ENCODE peak calls at places on chromosomes 7 and 10, in seven cellular contexts. K is PC-3; Q is testis; U is lower lobe of right lung; O is CD8-positive, alpha-beta memory T cell; M is neural progenitor cell; L is spleen. N is an unnamed sample.

GRCh38 chr10:21751341-21752310 is 217.6 kb downstream of the MLLT10 start:
- DNase-seq in U (no peak), Q (no peak), K (peak; percentile 70), M (no peak), O (no peak), L (no peak), N (peak; percentile 48)

GRCh38 chr7:25851332-25852248 is 300.4 kb upstream of the NFE2L3 start:
- DNase-seq in Q (peak; percentile 93), O (peak; percentile 62), K (peak; percentile 89), U (peak; percentile 78), L (peak; percentile 87), M (peak; percentile 91), N (peak; percentile 85)

GRCh38 chr10:17673517-17674051 is 29.6 kb downstream of the STAM start:
- DNase-seq in U (no peak), Q (no peak), M (peak; percentile 61), K (peak; percentile 84), L (no peak), O (no peak), N (no peak)

GRCh38 chr7:153910604-153911003 is 141.6 kb upstream of the DPP6 start:
- DNase-seq in Q (no peak), M (no peak), U (no peak), K (no peak), O (no peak), L (no peak), N (no peak)

GRCh38 chr7:111343017-111343416 is 219.3 kb downstream of the IMMP2L start:
- DNase-seq in O (no peak), L (no peak), U (no peak), Q (no peak), M (no peak), K (no peak), N (no peak)

GRCh38 chr10:95437669-95438068 is 123.5 kb downstream of the SORBS1 start:
- DNase-seq in M (no peak), K (no peak), O (no peak), L (no peak), U (no peak), Q (no peak), N (no peak)

GRCh38 chr10:43681226-43681625 is 32.5 kb upstream of the ZNF32 start:
- DNase-seq in O (no peak), L (no peak), K (no peak), U (no peak), M (no peak), Q (no peak), N (no peak)

GRCh38 chr10:127346604-127347003 is 150.2 kb upstream of the INSYN2A start:
- DNase-seq in K (no peak), O (no peak), Q (no peak), M (no peak), L (no peak), U (no peak), N (no peak)

GRCh38 chr7:2103071-2103898 is 129.5 kb downstream of the MAD1L1 start:
- DNase-seq in M (no peak), L (no peak), K (no peak), Q (no peak), U (no peak), O (no peak), N (peak; percentile 45)

GRCh38 chr10:29370092-29370611 is 81.3 kb downstream of the LYZL1 start:
- DNase-seq in M (no peak), O (no peak), Q (no peak), L (no peak), K (no peak), U (no peak), N (no peak)

GRCh38 chr10:12221323-12222298 is 25.6 kb downstream of the CDC123 start:
- DNase-seq in O (no peak), L (no peak), K (peak; percentile 29), M (no peak), U (no peak), Q (no peak), N (no peak)

GRCh38 chr10:62613429-62613828 is 191.1 kb upstream of the ADO start:
- DNase-seq in Q (no peak), M (no peak), O (no peak), K (peak; percentile 84), U (no peak), L (no peak), N (no peak)

GRCh38 chr7:37342665-37343471 is 105.8 kb downstream of the ELMO1 start:
- DNase-seq in M (no peak), K (no peak), U (peak; percentile 60), Q (no peak), O (peak; percentile 70), L (peak; percentile 90), N (no peak)

DNA sequence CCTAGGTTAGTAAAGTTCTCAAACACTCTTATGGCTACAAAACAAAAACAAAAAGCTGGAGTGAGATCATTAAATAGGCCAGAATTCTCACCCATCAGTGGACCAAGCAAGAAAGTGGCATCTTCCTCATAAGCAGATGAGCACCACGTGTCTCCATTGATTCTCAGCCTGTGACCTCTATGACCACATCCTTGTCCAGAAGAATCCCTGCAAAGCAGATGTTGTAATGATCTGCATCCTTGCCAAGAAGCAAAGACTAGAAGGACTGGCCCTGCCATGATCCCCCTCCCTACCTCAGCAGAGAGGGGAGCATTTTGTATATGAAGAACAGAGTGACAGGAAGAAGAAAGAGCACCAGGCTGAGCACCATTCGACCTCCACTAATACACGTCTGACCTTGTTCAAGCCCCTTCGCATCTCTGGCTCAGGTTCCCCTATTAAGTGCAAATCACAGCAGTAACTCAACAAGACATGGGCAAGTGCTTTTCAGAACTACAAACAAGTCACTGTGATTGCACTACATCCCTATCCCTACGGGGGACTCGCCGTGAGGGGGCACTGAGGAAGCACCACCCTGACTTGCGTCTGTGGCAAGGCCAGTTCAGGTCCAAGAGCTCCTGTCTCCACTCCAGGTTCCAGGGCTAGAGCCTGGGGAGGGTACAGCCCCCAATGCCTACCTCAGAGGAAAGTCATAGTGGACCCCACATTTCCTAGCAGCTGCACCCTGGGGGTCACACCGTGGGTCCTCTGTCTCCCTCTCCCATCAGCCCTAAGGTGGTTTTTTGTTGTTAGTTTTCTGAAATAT is 22.2 kb upstream of the RASSF4 start:
- DNase-seq in M (no peak), L (peak; percentile 58), K (no peak), Q (no peak), O (no peak), U (no peak), N (no peak)
- H3K27me3 ChIP-seq in M (no peaks in the 10 kb centered on the region), L (no peaks in the 10 kb centered on the region), K (no peaks in the 10 kb centered on the region), Q (no peaks in the 10 kb centered on the region), O (no peaks in the 10 kb centered on the region), U (no peaks in the 10 kb centered on the region), N (no peaks in the 10 kb centered on the region)

DNA sequence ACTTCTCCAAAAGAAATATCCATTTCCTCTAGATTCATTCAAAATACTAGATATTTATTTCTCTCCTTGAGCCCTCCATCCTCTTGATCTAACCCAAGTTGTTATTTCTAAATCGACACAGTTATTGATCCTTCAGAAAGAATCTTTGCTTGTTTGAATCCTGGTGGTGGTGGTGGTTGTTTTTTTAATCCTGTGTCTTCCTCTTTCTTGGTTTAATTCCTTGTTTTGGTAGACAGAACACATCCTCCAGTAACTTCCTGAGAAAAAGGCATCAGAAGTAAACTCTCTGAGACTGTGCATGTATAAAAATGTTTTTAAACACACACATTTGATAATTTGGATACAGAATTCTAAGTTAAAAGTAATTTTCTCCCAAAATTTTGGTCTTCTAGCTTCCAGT is 49.9 kb downstream of the SIRT1 start:
- DNase-seq in M (no peak), L (no peak), K (no peak), Q (no peak), O (no peak), U (no peak), N (no peak)
- H3K36me3 ChIP-seq in M (no peaks in the 10 kb centered on the region), L (peaks cover 100% of the 10 kb centered on the region), K (peaks cover 56% of the 10 kb centered on the region), Q (no peaks in the 10 kb centered on the region), O (peaks cover 18% of the 10 kb centered on the region), U (peaks cover 83% of the 10 kb centered on the region), N (peaks cover 2% of the 10 kb centered on the region)

DNA sequence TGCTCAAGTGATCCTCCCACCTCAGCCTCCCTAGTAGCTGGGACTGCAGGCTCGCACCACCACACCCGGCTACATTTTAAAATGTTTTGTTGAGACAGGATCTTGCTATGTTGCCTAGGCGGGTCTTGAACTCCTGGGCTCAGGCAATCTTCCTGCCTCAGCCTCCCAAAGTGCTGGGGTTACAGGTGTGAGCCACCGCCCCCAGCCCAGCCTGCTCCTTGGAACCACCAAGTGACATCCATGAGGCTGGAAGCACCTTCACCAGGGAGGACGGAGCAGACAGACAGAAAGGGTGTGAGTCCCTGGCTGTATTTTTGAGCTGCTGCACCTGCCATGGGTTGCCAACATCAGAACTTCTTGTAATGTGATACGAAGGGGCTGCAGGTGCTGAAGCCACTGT is 62.3 kb upstream of the UBE3C start:
- DNase-seq in O (no peak), U (no peak), M (no peak), L (no peak), Q (no peak), K (no peak), N (no peak)
- H3K27me3 ChIP-seq in O (peaks cover 4% of the 10 kb centered on the region), U (peaks cover 50% of the 10 kb centered on the region), M (peaks cover 73% of the 10 kb centered on the region), L (peaks cover 54% of the 10 kb centered on the region), Q (no peaks in the 10 kb centered on the region), K (peaks cover 52% of the 10 kb centered on the region), N (no peaks in the 10 kb centered on the region)

GRCh38 chr7:131404226-131404911 is 76.7 kb downstream of the MKLN1 start:
- DNase-seq in M (no peak), K (no peak), Q (no peak), L (no peak), O (no peak), U (no peak), N (no peak)

GRCh38 chr7:131403322-131403721 is 75.6 kb downstream of the MKLN1 start:
- DNase-seq in M (no peak), Q (no peak), U (no peak), K (no peak), L (no peak), O (no peak), N (no peak)

GRCh38 chr7:131400833-131401593 is 73.3 kb downstream of the MKLN1 start:
- DNase-seq in O (no peak), K (peak; percentile 35), L (no peak), U (no peak), Q (no peak), M (no peak), N (no peak)
- H3K36me3 ChIP-seq in O (peaks cover 17% of the 10 kb centered on the region), K (peaks cover 33% of the 10 kb centered on the region), L (peaks cover 64% of the 10 kb centered on the region), U (no peaks in the 10 kb centered on the region), Q (no peaks in the 10 kb centered on the region), M (peaks cover 21% of the 10 kb centered on the region), N (peaks cover 19% of the 10 kb centered on the region)

GRCh38 chr7:98617960-98618418 is 904 bp downstream of the NPTX2 start:
- DNase-seq in M (peak; percentile 63), O (no peak), U (no peak), L (no peak), Q (no peak), K (no peak), N (peak; percentile 40)
- H3K27me3 ChIP-seq in M (peaks cover 91% of the 10 kb centered on the region), O (no peaks in the 10 kb centered on the region), U (peaks cover 46% of the 10 kb centered on the region), L (peaks cover 72% of the 10 kb centered on the region), Q (no peaks in the 10 kb centered on the region), K (peaks cover 64% of the 10 kb centered on the region), N (no peaks in the 10 kb centered on the region)

DNA sequence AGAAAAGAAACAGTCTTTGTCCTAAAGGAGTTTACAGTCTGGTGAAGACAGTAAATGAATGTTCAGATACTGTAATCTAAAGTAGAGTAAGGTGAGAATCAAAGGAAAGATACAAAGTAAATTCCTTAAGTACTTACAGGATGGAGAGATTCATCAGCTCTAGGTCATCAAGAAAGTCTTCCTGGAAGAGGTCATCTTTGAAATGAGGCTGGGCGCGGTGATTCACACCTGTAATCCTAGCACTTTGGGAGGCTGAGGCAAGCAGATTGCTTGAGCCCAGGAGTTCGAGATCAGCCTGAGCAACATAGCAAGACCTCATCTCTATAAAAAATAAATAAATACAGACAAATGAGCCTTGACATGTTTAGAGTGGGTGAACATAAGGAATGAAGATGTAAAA is 18.3 kb downstream of the FHIP2A start:
- DNase-seq in Q (no peak), L (no peak), O (no peak), U (no peak), M (no peak), K (no peak), N (no peak)
- H3K36me3 ChIP-seq in Q (no peaks in the 10 kb centered on the region), L (peaks cover 100% of the 10 kb centered on the region), O (peaks cover 35% of the 10 kb centered on the region), U (peaks cover 96% of the 10 kb centered on the region), M (peaks cover 9% of the 10 kb centered on the region), K (no peaks in the 10 kb centered on the region), N (peaks cover 55% of the 10 kb centered on the region)

N was measured in WERI-Rb-1.